ENCODE peak calls at places on chromosome 1, in eight cellular contexts. C is ovary, M is prostate gland, V is heart left ventricle, T is esophagus squamous epithelium, H is vagina, K is adrenal gland, G is sigmoid colon. D is an unnamed sample.

GRCh38 chr1:206836111-206836510 is 29.3 kb upstream of the IL20 start:
- DNase-seq in G (no peak), K (no peak), H (no peak), V (no peak), M (no peak), T (no peak), C (no peak), D (no peak)

GRCh38 chr1:169890761-169891538 is 2.7 kb downstream of the SCYL3 start:
- DNase-seq in T (no peak), G (no peak), V (no peak), C (no peak), H (no peak), K (no peak), M (peak; percentile 88), D (no peak)

GRCh38 chr1:41626146-41626545 is 141.7 kb upstream of the EDN2 start:
- DNase-seq in V (no peak), T (no peak), G (peak; percentile 25), K (no peak), H (peak; percentile 93), M (peak; percentile 20), C (no peak), D (peak; percentile 5)

GRCh38 chr1:62050165-62050564 is 144.5 kb upstream of the L1TD1 start:
- DNase-seq in C (no peak), H (no peak), M (no peak), V (no peak), T (no peak), G (no peak), K (no peak), D (no peak)

GRCh38 chr1:38891753-38892152 is 10.4 kb upstream of the GJA9 start:
- DNase-seq in M (no peak), C (no peak), T (no peak), H (no peak), G (no peak), V (no peak), K (no peak), D (no peak)

GRCh38 chr1:70153739-70154138 is 51.6 kb downstream of the LRRC40 start:
- DNase-seq in M (no peak), K (no peak), C (no peak), T (no peak), H (no peak), V (no peak), G (no peak), D (no peak)

GRCh38 chr1:160798439-160798838 is 2.5 kb downstream of the LY9 start:
- DNase-seq in H (no peak), V (no peak), M (no peak), G (no peak), T (no peak), C (no peak), K (no peak), D (no peak)

GRCh38 chr1:65948609-65949229 is 156.0 kb downstream of the PDE4B start:
- DNase-seq in C (no peak), H (no peak), M (no peak), V (no peak), T (no peak), G (no peak), K (peak; percentile 4), D (no peak)

GRCh38 chr1:54407957-54408700 is 1.9 kb upstream of the SSBP3 start:
- DNase-seq in H (no peak), V (no peak), K (peak; percentile 73), T (no peak), C (peak; percentile 60), M (no peak), G (no peak), D (peak; percentile 36)

GRCh38 chr1:40382601-40383000 is 9.1 kb downstream of the SMAP2 start:
- DNase-seq in C (no peak), G (no peak), T (no peak), H (no peak), M (no peak), K (no peak), V (no peak), D (no peak)

GRCh38 chr1:175040324-175040910 is 17.2 kb upstream of the MRPS14 start:
- DNase-seq in H (no peak), M (no peak), K (no peak), T (no peak), V (no peak), C (no peak), G (no peak), D (no peak)

GRCh38 chr1:2314803-2315710 is 76.3 kb downstream of the MORN1 start:
- DNase-seq in G (peak; percentile 88), H (no peak), C (peak; percentile 80), M (no peak), V (peak; percentile 80), K (peak; percentile 40), T (no peak), D (no peak)

GRCh38 chr1:168408531-168409242 is 128.0 kb downstream of the TBX19 start:
- DNase-seq in M (no peak), C (no peak), T (no peak), G (no peak), V (no peak), K (no peak), H (no peak), D (no peak)

DNA sequence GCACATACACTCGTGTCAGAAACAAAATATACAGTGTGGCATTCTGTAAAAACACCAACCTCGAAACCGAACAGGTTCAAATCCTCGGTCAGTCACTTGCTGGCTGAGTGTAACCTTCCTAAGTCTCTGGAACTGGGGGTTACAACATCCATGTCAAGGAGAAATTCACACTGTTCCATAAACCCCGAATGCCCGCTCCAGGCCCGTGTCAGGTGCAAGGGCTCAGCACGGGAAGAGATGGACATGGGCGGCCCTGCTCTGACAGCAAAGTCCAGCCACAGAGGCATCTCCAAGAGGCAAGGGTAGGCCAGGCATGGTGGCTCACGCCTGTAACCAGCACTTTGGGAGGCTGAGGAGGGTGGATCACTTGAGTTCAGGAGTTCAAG is 79.5 kb downstream of the SLC66A1 start:
- DNase-seq in K (no peak), M (no peak), H (no peak), V (no peak), C (no peak), G (no peak), T (no peak), D (no peak)
- H3K4me1 ChIP-seq in K (peaks cover 13% of the 10 kb centered on the region), M (peaks cover 17% of the 10 kb centered on the region), H (peaks cover 99% of the 10 kb centered on the region), V (peaks cover 60% of the 10 kb centered on the region), C (peaks cover 38% of the 10 kb centered on the region), G (no peaks in the 10 kb centered on the region), T (peaks cover 100% of the 10 kb centered on the region), D (peaks cover 35% of the 10 kb centered on the region)

GRCh38 chr1:211327341-211327921 is 798 bp downstream of the TRAF5 start:
- DNase-seq in M (no peak), G (no peak), V (no peak), K (peak; percentile 45), T (no peak), C (peak; percentile 43), H (no peak), D (peak; percentile 60)

GRCh38 chr1:211329764-211330201 is 3.1 kb downstream of the TRAF5 start:
- DNase-seq in H (no peak), V (no peak), K (peak; percentile 47), T (no peak), G (no peak), M (no peak), C (no peak), D (no peak)

GRCh38 chr1:211328084-211328694 is 1.6 kb downstream of the TRAF5 start:
- DNase-seq in T (no peak), M (no peak), K (no peak), G (no peak), H (no peak), C (no peak), V (no peak), D (no peak)

GRCh38 chr1:211330282-211330936 is 3.8 kb downstream of the TRAF5 start:
- DNase-seq in H (no peak), K (no peak), T (no peak), G (no peak), V (no peak), C (no peak), M (no peak), D (no peak)

GRCh38 chr1:211328866-211329265 is 2.2 kb downstream of the TRAF5 start:
- DNase-seq in V (no peak), T (no peak), M (no peak), H (no peak), C (no peak), K (no peak), G (no peak), D (no peak)
- H3K27ac ChIP-seq in V (no peak overlapping the region), T (no peak overlapping the region), M (no peak overlapping the region), H (no peak overlapping the region), C (no peak overlapping the region), K (no peak overlapping the region), G (no peak overlapping the region), D (no peak overlapping the region)

DNA sequence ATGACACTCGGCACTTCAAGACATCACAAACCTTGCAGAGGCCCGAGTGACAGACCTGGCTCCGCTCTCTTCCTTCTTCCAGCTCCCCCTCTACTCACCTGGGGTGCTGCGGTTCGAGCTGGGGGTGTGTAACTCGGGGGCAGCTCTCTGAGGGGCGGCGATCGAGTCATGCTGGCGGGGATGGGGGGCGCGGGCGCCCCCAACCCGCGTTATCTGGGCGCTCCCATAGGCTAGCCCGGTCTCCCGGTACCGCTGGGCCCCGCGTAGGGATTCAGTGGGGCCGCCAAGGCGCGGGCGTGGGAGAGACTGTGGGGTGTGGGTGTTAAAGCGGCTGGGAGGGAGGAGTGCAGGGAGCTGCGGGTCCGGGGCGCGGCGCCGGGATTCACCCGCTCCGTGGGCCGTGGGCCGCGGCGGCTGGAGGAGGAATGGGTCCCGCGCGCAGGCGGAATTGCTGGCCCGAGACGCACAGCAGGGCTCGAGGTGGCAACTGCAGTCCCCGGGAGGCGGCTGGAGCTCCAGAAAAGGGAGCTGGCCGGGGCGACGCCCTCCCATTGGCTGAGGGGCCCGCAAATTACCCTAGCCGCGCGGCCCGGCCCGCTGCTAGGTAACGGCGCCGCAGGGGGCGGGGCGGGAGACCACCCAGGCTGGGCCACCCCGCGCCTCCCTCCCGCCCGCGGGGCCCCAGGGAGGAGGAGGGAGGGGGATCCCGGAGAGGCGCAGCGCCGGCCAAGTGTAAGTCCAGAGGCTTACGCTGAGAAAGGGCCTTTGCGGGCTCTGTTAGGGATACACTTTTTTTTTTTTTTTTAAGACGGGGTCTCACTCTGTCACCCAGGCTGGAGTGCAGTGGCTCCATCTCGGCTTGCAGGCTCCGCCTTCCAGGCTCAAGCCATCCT is at the start of gene PTCH2:
- DNase-seq in H (no peak), G (peak; percentile 93), C (peak; percentile 90), K (peak; percentile 77), M (peak; percentile 51), T (no peak), V (peak; percentile 84), D (peak; percentile 92)
- TF ChIP-seq POLR2A in H (no peak), G (peak; percentile 17), C (peak; percentile 67), K (no peak), M (peak; percentile 42), T (no peak), V (no peak), D (no peak)

GRCh38 chr1:8651236-8651890 is 166.1 kb downstream of the RERE start:
- DNase-seq in C (no peak), M (no peak), H (no peak), T (no peak), K (no peak), V (no peak), G (no peak), D (no peak)
- H3K4me1 ChIP-seq in C (peaks cover 14% of the 10 kb centered on the region), M (peaks cover 7% of the 10 kb centered on the region), H (peaks cover 19% of the 10 kb centered on the region), T (peaks cover 39% of the 10 kb centered on the region), K (peaks cover 20% of the 10 kb centered on the region), V (peaks cover 37% of the 10 kb centered on the region), G (no peaks in the 10 kb centered on the region), D (peaks cover 27% of the 10 kb centered on the region)